ENCODE peak calls at places on chromosomes 1 and 21, in seven cellular contexts. C, R, Y, Z, Q, F and L are unnamed samples. For H3K27me3, the result is how much of the 10 kb centered on the place peaks cover.

GRCh38 chr1:209266590-209267172 is 316.8 kb upstream of the CAMK1G start:
- DNase-seq in C (peak), R (no peak), Y (peak), Z (no peak), Q (no peak), F (no peak), L (no peak)

GRCh38 chr1:219576931-219577330 is 36.0 kb downstream of the ZC3H11B start:
- DNase-seq in C (no peak), R (no peak), Y (no peak), Z (no peak), Q (no peak), F (no peak), L (peak)

GRCh38 chr1:197360068-197360467 is 92.0 kb downstream of the CRB1 start:
- DNase-seq in C (no peak), R (no peak), Y (peak), Z (peak), Q (no peak), F (no peak), L (no peak)

GRCh38 chr1:230012742-230013141 is 54.3 kb upstream of the GALNT2 start:
- DNase-seq in C (no peak), R (no peak), Y (no peak), Z (no peak), Q (no peak), F (no peak), L (no peak)

GRCh38 chr21:34844033-34844923 is 175.5 kb downstream of the CLIC6 start:
- DNase-seq in C (peak), R (no peak), Y (no peak), Z (peak), Q (no peak), F (no peak), L (no peak)

GRCh38 chr1:6001992-6002576 is 9.9 kb upstream of the NPHP4 start:
- DNase-seq in C (no peak), R (no peak), Y (no peak), Z (no peak), Q (no peak), F (no peak), L (no peak)

GRCh38 chr1:246608616-246609376 is 42.5 kb downstream of the CNST start:
- DNase-seq in C (peak), R (no peak), Y (peak), Z (peak), Q (peak), F (no peak), L (peak)

GRCh38 chr21:18529253-18529652 is 125.7 kb upstream of the TMPRSS15 start:
- DNase-seq in C (no peak), R (no peak), Y (peak), Z (peak), Q (no peak), F (no peak), L (peak)

GRCh38 chr21:32090961-32091360 is 187.9 kb downstream of the MIS18A start:
- DNase-seq in C (no peak), R (no peak), Y (no peak), Z (no peak), Q (no peak), F (no peak), L (no peak)

GRCh38 chr1:89865498-89866385 is 44.9 kb downstream of the LRRC8D start:
- DNase-seq in C (no peak), R (no peak), Y (peak), Z (peak), Q (no peak), F (no peak), L (peak)

GRCh38 chr1:96538883-96539282 is 182.7 kb upstream of the PTBP2 start:
- DNase-seq in C (peak), R (no peak), Y (peak), Z (peak), Q (peak), F (no peak), L (peak)

GRCh38 chr1:2227341-2228156 is 570 bp upstream of the SKI start:
- DNase-seq in C (peak), R (peak), Y (peak), Z (peak), Q (peak), F (peak), L (peak)

GRCh38 chr1:160376525-160377131 is 9.8 kb downstream of the NHLH1 start:
- DNase-seq in C (peak), R (peak), Y (peak), Z (peak), Q (peak), F (no peak), L (peak)

GRCh38 chr1:15425521-15425920 is 12.7 kb upstream of the CTRC start:
- DNase-seq in C (no peak), R (no peak), Y (no peak), Z (no peak), Q (no peak), F (no peak), L (no peak)

GRCh38 chr1:94729287-94729686 is 90.9 kb upstream of the SLC44A3 start:
- DNase-seq in C (no peak), R (no peak), Y (peak), Z (peak), Q (no peak), F (no peak), L (no peak)

GRCh38 chr1:119674835-119675289 is 26.8 kb upstream of the ZNF697 start:
- DNase-seq in C (peak), R (no peak), Y (peak), Z (peak), Q (peak), F (no peak), L (peak)

GRCh38 chr1:111620412-111620971 is 903 bp downstream of the RAP1A start:
- DNase-seq in C (no peak), R (no peak), Y (peak), Z (peak), Q (peak), F (no peak), L (peak)

GRCh38 chr1:99239690-99240089 is 24.6 kb upstream of the PLPPR4 start:
- DNase-seq in C (no peak), R (no peak), Y (no peak), Z (no peak), Q (no peak), F (no peak), L (no peak)

GRCh38 chr1:184810735-184811316 is 56.2 kb upstream of the EDEM3 start:
- DNase-seq in C (peak), R (no peak), Y (no peak), Z (no peak), Q (no peak), F (no peak), L (no peak)

GRCh38 chr1:13759072-13759471 is 59.1 kb downstream of the PRDM2 start:
- DNase-seq in C (no peak), R (no peak), Y (no peak), Z (no peak), Q (no peak), F (no peak), L (no peak)

GRCh38 chr1:92136316-92136715 is 56.2 kb downstream of the BTBD8 start:
- DNase-seq in C (no peak), R (no peak), Y (no peak), Z (peak), Q (no peak), F (no peak), L (no peak)

GRCh38 chr1:13965770-13966398 is 265.9 kb downstream of the PRDM2 start:
- DNase-seq in C (peak), R (no peak), Y (peak), Z (peak), Q (peak), F (no peak), L (peak)

DNA sequence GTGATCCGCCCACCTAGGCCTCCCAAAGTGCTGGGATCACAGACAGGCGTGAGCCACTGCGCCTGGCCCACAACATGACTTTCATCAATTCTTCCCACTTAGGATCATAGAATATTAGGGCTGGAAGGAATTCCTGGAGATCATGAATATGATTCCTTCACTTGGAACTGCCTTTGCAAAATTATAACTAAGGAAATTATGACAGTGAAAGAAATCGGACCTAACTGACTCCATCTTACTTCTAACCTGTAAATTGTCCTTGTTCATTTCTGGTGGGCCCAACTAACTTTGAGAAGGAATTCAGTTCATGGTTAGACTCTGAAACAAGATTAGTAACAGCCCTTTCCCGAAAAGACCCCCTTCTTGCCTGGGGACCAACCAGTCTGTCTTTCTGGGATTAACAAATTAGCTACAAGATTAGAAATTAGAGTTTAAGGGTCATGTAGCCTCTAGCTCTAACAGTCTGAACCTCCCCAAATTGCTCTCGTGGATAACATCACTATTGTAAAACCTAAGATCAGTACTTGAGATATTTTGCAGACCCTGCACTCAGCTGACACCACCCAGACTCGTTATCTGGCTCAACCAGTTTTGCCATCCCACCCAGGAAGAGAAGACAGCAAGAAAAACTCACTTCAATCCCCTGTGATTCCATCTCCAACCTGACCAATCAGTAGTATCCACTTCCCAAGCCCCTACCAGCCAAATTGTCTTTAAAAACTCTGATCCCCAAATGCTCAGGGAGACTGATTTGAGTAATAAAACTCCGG is 14.7 kb downstream of the ZBTB8OS start:
- DNase-seq in C (no peak), R (no peak), Y (no peak), Z (no peak), Q (no peak), F (no peak), L (no peak)
- H3K27me3 ChIP-seq in C (under half), R (under half), Y (under half), Z (under half), Q (under half), F (under half), L (under half)

DNA sequence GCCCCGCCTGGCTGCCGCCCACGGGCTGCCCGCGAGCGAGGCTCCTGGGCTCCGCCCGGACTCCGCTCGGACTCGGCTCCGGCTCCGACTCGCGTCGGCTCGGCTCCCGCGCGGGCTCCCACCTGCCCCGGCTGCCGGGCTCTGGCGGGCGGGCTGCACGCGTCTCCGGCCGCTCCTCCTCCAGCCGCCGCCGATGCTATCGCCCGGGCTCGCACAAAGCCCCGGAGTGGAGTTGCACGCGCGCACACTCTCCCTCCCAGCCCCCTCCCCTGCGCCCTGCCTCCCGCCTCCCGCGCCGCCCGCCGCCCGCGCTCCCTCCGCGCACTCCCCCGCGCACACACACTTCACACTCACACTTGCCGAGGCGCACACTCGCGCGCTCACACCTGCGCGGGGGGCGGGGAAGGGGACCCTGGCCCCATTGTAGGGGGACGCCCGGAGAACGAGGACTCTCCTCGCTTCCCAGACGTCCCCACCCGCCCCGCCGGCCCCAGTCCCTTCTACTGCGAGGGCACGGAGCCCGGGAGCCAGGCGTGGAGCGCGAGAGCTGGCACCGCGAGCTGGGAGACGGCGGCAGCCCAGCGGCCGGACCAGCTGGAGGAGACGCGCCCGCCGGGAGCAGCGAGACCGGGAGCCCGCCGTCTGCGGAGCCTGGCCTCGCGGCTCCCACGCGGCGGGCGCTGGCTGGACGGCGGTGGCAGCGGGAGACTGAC is at the start of gene GRIK3:
- DNase-seq in C (no peak), R (no peak), Y (no peak), Z (no peak), Q (no peak), F (no peak), L (peak)
- H3K27me3 ChIP-seq in C (under half), R (under half), Y (under half), Z (half or more), Q (half or more), F (under half), L (half or more)

GRCh38 chr1:153438599-153438998 is 21.9 kb downstream of the S100A7 start:
- DNase-seq in C (no peak), R (no peak), Y (no peak), Z (no peak), Q (no peak), F (no peak), L (no peak)
- H3K27me3 ChIP-seq in C (under half), R (under half), Y (under half), Z (under half), Q (under half), F (under half), L (under half)

DNA sequence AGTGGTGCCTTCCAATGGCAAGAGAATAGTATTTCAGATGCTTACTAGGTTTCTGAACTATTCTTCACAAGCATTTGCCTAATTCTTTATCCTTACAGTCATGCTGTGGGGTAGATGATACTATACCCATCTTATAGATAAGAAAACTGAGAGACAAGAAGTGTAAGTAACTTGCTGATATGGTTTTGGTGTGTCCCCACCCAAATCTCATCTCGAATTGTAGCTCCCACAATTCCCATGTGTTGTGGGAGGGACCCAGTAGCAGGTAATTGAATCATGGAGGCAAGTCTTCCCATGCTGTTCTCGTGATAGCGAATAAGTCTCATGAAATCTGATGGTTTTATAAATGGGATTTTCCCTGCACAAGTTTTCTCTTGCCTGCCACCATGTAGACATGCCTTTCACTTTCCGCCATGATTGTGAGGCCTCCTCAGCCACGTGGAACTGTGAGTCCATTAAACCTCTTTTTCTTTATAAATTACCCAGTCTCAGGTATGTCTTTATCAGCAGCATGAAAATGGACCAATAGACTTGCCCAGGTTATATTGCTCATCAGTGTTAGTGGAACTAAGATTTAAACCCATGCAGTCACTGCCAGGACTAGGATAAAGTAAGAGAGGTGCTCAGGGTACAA is 298.7 kb downstream of the GRIK1 start:
- DNase-seq in C (no peak), R (no peak), Y (no peak), Z (no peak), Q (no peak), F (no peak), L (no peak)
- H3K27me3 ChIP-seq in C (under half), R (under half), Y (under half), Z (under half), Q (under half), F (under half), L (under half)

GRCh38 chr1:205518616-205519540 is 14.4 kb downstream of the CDK18 start:
- DNase-seq in C (no peak), R (no peak), Y (no peak), Z (no peak), Q (peak), F (no peak), L (peak)
- H3K27me3 ChIP-seq in C (under half), R (under half), Y (under half), Z (under half), Q (under half), F (under half), L (under half)

DNA sequence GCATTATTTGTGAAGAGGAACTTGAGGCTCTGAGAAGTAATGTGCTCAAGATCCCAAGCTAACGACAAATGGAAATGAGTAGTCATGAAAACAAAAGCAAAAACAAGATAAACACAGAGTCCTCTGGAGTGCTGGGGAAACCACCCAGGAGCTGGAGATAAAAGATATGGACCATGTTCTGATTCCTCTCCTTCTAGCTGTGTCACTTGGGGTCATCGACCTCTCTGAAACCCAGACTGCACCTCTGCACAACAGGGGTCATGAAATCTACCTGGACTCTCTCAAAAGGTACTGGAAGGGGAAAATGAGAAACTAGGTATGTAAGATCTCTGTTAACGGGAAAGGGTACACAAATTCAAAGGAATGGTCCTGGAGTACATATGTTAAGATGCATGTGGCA is 6.5 kb downstream of the PGLYRP4 start:
- DNase-seq in C (no peak), R (no peak), Y (no peak), Z (no peak), Q (no peak), F (no peak), L (no peak)
- H3K27me3 ChIP-seq in C (under half), R (under half), Y (under half), Z (under half), Q (under half), F (under half), L (half or more)

GRCh38 chr21:44729336-44730027 is 18.1 kb upstream of the TSPEAR start:
- DNase-seq in C (no peak), R (no peak), Y (no peak), Z (no peak), Q (no peak), F (no peak), L (no peak)
- H3K27me3 ChIP-seq in C (under half), R (under half), Y (under half), Z (under half), Q (under half), F (under half), L (under half)

GRCh38 chr1:3697104-3697503 is 44.8 kb downstream of the TP73 start:
- DNase-seq in C (no peak), R (no peak), Y (no peak), Z (no peak), Q (no peak), F (no peak), L (no peak)

GRCh38 chr1:3697810-3698209 is 45.5 kb downstream of the TP73 start:
- DNase-seq in C (no peak), R (no peak), Y (no peak), Z (no peak), Q (peak), F (no peak), L (no peak)

GRCh38 chr1:3699596-3699995 is 47.3 kb downstream of the TP73 start:
- DNase-seq in C (no peak), R (no peak), Y (no peak), Z (no peak), Q (no peak), F (no peak), L (no peak)

GRCh38 chr1:3700631-3701030 is 48.3 kb downstream of the TP73 start:
- DNase-seq in C (no peak), R (no peak), Y (no peak), Z (no peak), Q (no peak), F (no peak), L (no peak)

GRCh38 chr1:3698660-3699408 is 46.5 kb downstream of the TP73 start:
- DNase-seq in C (no peak), R (no peak), Y (no peak), Z (no peak), Q (no peak), F (no peak), L (no peak)
- H3K27me3 ChIP-seq in C (under half), R (under half), Y (under half), Z (under half), Q (under half), F (under half), L (under half)

GRCh38 chr1:23756676-23757075 is 13.4 kb downstream of the ELOA start:
- DNase-seq in C (no peak), R (no peak), Y (peak), Z (peak), Q (no peak), F (no peak), L (no peak)
- H3K27me3 ChIP-seq in C (under half), R (under half), Y (under half), Z (under half), Q (under half), F (under half), L (under half)

GRCh38 chr1:151982300-151983005 is 11.2 kb downstream of the S100A10 start:
- DNase-seq in C (no peak), R (no peak), Y (no peak), Z (no peak), Q (no peak), F (no peak), L (no peak)
- H3K27me3 ChIP-seq in C (under half), R (under half), Y (under half), Z (under half), Q (under half), F (under half), L (under half)